ENCODE peak calls at places on chromosome 14, in four cellular contexts. D is A549, W is K562, T is HepG2. N is an unnamed sample.

GRCh38 chr14:73245401-73246325 is 8.4 kb downstream of the PAPLN start:
- DNase-seq in T (no peak), D (no peak), W (peak), N (peak)

GRCh38 chr14:98099527-98099926 is 1172.5 kb downstream of the BCL11B start:
- DNase-seq in T (no peak), W (no peak), D (no peak), N (no peak)

GRCh38 chr14:48788771-48789170 is 797.4 kb downstream of the RPS29 start:
- DNase-seq in T (no peak), D (no peak), W (no peak), N (no peak)

GRCh38 chr14:58780595-58780994 is 142.8 kb downstream of the DACT1 start:
- DNase-seq in W (no peak), D (no peak), T (no peak), N (no peak)

GRCh38 chr14:105760691-105761344 is 234.4 kb downstream of the TMEM121 start:
- DNase-seq in T (no peak), D (no peak), W (no peak), N (no peak)

GRCh38 chr14:68088463-68088862 is 268.9 kb downstream of the RAD51B start:
- DNase-seq in W (no peak), D (peak), T (no peak), N (no peak)

GRCh38 chr14:54606631-54607133 is 39.8 kb downstream of the SAMD4A start:
- DNase-seq in W (no peak), D (no peak), T (no peak), N (no peak)

GRCh38 chr14:28412076-28412475 is 354.5 kb upstream of the FOXG1 start:
- DNase-seq in D (no peak), W (no peak), T (no peak), N (no peak)

GRCh38 chr14:22263961-22264360 is 325.1 kb downstream of the DAD1 start:
- DNase-seq in T (no peak), W (no peak), D (no peak), N (no peak)

GRCh38 chr14:47278233-47278842 is 397.1 kb downstream of the MDGA2 start:
- DNase-seq in D (peak), T (peak), W (peak), N (peak)

DNA sequence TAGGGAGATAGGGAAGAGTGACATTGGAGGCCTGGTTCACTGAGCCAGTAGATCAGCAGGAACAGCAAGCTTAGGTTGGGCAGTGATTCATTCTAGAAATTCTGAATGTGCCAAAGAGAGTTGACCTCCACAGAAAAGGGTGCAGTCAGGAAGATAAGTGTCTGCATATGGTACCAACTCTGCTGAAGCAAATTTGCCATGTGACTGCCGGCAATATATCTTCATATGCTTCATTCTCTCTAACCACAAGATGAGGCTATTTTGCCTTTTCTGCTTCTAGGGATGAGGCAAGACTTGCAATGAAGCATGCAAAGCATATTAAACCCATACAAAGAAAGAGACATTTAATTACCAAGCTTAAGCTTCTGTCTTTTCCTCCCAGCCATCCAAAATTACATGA is 13.6 kb downstream of the CCDC198 start:
- DNase-seq in T (no peak), W (no peak), D (no peak), N (no peak)
- TF ChIP-seq JUN in T (no peak), W (no peak), D (no peak), N (no peak)

GRCh38 chr14:25009891-25010290 is 40.1 kb downstream of the STXBP6 start:
- DNase-seq in W (no peak), T (peak), D (no peak), N (no peak)
- TF ChIP-seq ESRRA in W (no peak), T (no peak), D (no peak), N (no peak)

DNA sequence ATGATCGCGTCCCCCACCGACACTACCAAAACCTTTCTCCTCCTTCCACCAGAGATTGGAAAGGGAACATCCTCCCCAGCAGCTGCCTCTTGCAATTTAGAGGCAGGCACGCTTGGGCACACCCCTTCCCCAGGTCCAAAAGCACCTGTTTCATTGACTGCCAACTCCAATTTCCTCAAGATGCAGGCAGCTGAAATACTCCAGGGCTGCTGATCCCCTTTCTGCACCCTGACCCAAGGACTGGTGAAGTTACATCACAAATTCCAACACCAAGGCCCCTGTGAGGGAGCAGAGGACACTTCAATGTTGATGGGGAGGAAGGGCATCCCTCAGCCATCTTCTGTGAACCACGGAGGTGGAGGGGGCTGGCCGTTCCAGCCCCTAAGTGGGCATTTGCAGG is 33.8 kb downstream of the BCL11B start:
- DNase-seq in D (no peak), T (no peak), W (no peak), N (no peak)
- TF ChIP-seq JUN in D (no peak), T (no peak), W (no peak), N (no peak)

GRCh38 chr14:91317381-91318313 is 73.1 kb upstream of the GPR68 start:
- DNase-seq in D (no peak), T (no peak), W (peak), N (no peak)
- TF ChIP-seq ESRRA in D (no peak), T (no peak), W (no peak), N (no peak)

N was measured in WTC11.